ENCODE peak calls at places on chromosomes 11 and 22, in six cellular contexts. V, E, G, Y, Z and R are unnamed samples.

GRCh38 chr11:5486421-5486820 is 2.1 kb upstream of the OR52D1 start:
- ATAC-seq in V (no peak), Z (peak; percentile 88), Y (no peak), E (no peak), G (no peak), R (no peak)

GRCh38 chr11:86676533-86677154 is 4.2 kb upstream of the ME3 start:
- ATAC-seq in Y (no peak), V (no peak), E (no peak), G (no peak), Z (no peak), R (no peak)

GRCh38 chr22:48536691-48537591 is 1290.7 kb downstream of the BRD1 start:
- ATAC-seq in E (peak; percentile 78), Y (no peak), V (no peak), G (peak; percentile 33), Z (no peak), R (no peak)

GRCh38 chr11:14551380-14551779 is 31.2 kb upstream of the PSMA1 start:
- ATAC-seq in Y (no peak), E (no peak), V (no peak), G (no peak), Z (no peak), R (no peak)

GRCh38 chr22:40610329-40610850 is 26.1 kb downstream of the MRTFA start:
- ATAC-seq in E (no peak), V (no peak), Y (no peak), G (no peak), Z (no peak), R (no peak)

GRCh38 chr11:71135112-71135511 is 117.3 kb downstream of the SHANK2 start:
- ATAC-seq in Z (no peak), V (no peak), G (no peak), Y (no peak), E (no peak), R (no peak)

GRCh38 chr22:21591695-21592094 is 24.2 kb downstream of the UBE2L3 start:
- ATAC-seq in Z (no peak), V (no peak), Y (no peak), G (peak; percentile 79), E (no peak), R (no peak)

GRCh38 chr11:1830500-1831223 is 4.1 kb upstream of the SYT8 start:
- ATAC-seq in Y (no peak), Z (no peak), V (no peak), E (no peak), G (peak; percentile 2), R (no peak)

GRCh38 chr11:67073908-67074307 is 17.3 kb downstream of the RHOD start:
- ATAC-seq in V (no peak), Z (no peak), G (no peak), Y (no peak), E (no peak), R (no peak)

GRCh38 chr11:68889948-68890446 is 13.6 kb downstream of the MRPL21 start:
- ATAC-seq in G (peak; percentile 67), V (no peak), E (peak; percentile 93), Z (no peak), Y (no peak), R (no peak)

GRCh38 chr11:123314972-123315371 is 115.1 kb upstream of the GRAMD1B start:
- ATAC-seq in Y (no peak), Z (no peak), G (no peak), V (no peak), E (no peak), R (no peak)

GRCh38 chr11:2314525-2315394 is 12.9 kb downstream of the TSPAN32 start:
- ATAC-seq in G (peak; percentile 78), E (peak; percentile 88), Z (no peak), Y (no peak), V (no peak), R (no peak)

GRCh38 chr11:134275534-134276395 is at the start of gene GLB1L3:
- ATAC-seq in E (no peak), V (peak; percentile 93), Z (peak; percentile 80), Y (peak; percentile 91), G (peak; percentile 83), R (peak; percentile 89)

GRCh38 chr22:39839917-39840510 is 53.5 kb downstream of the ENTHD1 start:
- ATAC-seq in Y (peak; percentile 75), E (no peak), V (peak; percentile 99), Z (peak; percentile 100), G (no peak), R (peak; percentile 99)

GRCh38 chr11:88538088-88538487 is 200.6 kb upstream of the CTSC start:
- ATAC-seq in G (no peak), Y (no peak), E (no peak), V (no peak), Z (no peak), R (no peak)